ENCODE peak calls at places on chromosomes 12 and 14, in four cellular contexts. M is endothelial cell, H is WTC11, B is GM10248. W is an unnamed sample.

GRCh38 chr12:108642269-108642870 is 8.7 kb upstream of the SELPLG start:
- DNase-seq in M (no peak), H (no peak), B (no peak), W (no peak)

GRCh38 chr12:122874081-122874480 is 21.8 kb downstream of the VPS37B start:
- DNase-seq in M (no peak), H (no peak), B (no peak), W (no peak)

GRCh38 chr14:99537399-99537798 is 56.2 kb downstream of the CCNK start:
- DNase-seq in M (no peak), H (peak; percentile 37), B (no peak), W (no peak)

GRCh38 chr12:69922999-69923398 is 98.0 kb downstream of the MYRFL start:
- DNase-seq in M (no peak), H (no peak), B (no peak), W (no peak)

GRCh38 chr12:99413751-99414150 is 233.8 kb upstream of the GARIN6 start:
- DNase-seq in M (no peak), H (no peak), B (no peak), W (no peak)

GRCh38 chr12:34244608-34245007 is 222.3 kb downstream of the ALG10 start:
- DNase-seq in M (no peak), H (no peak), B (no peak), W (no peak)

GRCh38 chr14:71209888-71210287 is 302.6 kb downstream of the PCNX1 start:
- DNase-seq in M (no peak), H (no peak), B (no peak), W (no peak)

GRCh38 chr12:132946507-132946820 is 9.6 kb downstream of the ZNF605 start:
- DNase-seq in M (no peak), H (no peak), B (no peak), W (no peak)

GRCh38 chr14:58755026-58755929 is 117.5 kb downstream of the DACT1 start:
- DNase-seq in M (no peak), H (no peak), B (no peak), W (no peak)

GRCh38 chr14:94390372-94391086 is 2.1 kb upstream of the SERPINA1 start:
- DNase-seq in M (no peak), H (no peak), B (no peak), W (peak; percentile 15)
- TF ChIP-seq CTCF in M (no peak), H (no peak), B (no peak), W (no peak)

DNA sequence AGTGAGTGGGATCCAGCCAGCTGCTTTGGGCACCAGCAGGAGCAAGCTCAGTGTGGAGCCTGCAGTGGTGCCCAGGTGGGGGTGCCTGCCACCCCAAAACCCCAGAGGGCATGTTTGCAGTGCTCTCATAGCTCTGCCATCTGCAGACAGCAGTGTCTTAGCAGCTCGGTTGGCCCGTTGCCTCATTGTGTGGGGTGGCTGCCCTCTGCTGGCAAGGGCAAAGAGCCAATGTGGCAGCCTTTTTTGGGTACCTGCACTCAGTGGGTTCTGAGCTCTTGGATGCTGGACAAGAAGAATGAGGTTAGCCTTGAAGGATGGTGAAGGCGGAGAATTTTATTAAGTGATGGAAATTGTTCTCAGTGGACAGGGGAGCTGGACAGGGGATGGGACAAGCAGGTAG is 52.3 kb downstream of the NEUROD4 start:
- DNase-seq in M (peak; percentile 65), H (peak; percentile 80), B (peak; percentile 37), W (peak; percentile 43)
- TF ChIP-seq CTCF in M (peak; percentile 29), H (peak; percentile 33), B (peak; percentile 80), W (peak; percentile 86)

GRCh38 chr14:60515244-60515695 is 6.3 kb downstream of the SIX6 start:
- DNase-seq in M (peak; percentile 50), H (no peak), B (no peak), W (no peak)
- TF ChIP-seq CTCF in M (peak; percentile 18), H (peak; percentile 6), B (no peak), W (no peak)

GRCh38 chr12:1592444-1593231 is 1.7 kb downstream of the FBXL14 start:
- DNase-seq in M (peak; percentile 47), H (peak; percentile 57), B (peak; percentile 55), W (peak; percentile 62)
- TF ChIP-seq CTCF in M (no peak), H (no peak), B (no peak), W (no peak)

GRCh38 chr14:65170768-65171251 is 68.5 kb upstream of the MAX start:
- DNase-seq in M (peak; percentile 49), H (peak; percentile 65), B (no peak), W (peak; percentile 60)
- TF ChIP-seq CTCF in M (no peak), H (no peak), B (peak; percentile 56), W (peak; percentile 32)

GRCh38 chr14:64137657-64138290 is 156.4 kb downstream of the ESR2 start:
- DNase-seq in M (no peak), H (peak; percentile 24), B (no peak), W (peak; percentile 20)
- TF ChIP-seq CTCF in M (no peak), H (no peak), B (peak; percentile 15), W (no peak)

GRCh38 chr12:127690161-127690560 is 576.8 kb upstream of the TMEM132C start:
- DNase-seq in M (no peak), H (no peak), B (no peak), W (no peak)
- TF ChIP-seq CTCF in M (no peak), H (no peak), B (no peak), W (no peak)

DNA sequence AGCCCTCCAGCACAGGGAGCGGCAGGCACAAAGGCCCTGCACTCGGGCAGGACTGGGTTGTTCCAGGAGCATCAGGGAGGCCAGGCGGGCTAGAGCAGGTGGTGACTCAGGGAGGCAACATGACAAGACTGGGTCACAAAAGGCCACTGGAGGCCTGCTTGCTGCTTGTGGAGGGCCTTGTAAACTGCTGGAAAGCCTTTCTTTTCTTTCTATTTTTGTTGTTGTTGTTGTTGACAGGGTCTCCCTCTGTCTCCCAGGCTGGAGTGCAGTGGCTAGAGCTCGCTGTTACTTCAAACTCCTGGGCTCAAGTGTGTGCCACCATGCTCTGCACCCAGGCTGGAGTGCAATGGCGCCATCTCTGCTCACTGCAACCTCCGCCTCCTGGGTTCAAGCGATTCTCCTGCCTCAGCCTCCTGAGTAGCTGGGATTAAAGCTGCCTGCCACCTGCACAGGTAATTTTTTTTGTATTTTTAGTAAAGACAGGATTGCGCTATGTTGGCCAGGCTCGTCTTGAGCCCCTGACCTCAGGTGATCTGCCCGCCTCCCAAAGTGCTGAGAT is 11.8 kb upstream of the RCOR1 start:
- DNase-seq in M (no peak), H (no peak), B (no peak), W (no peak)
- TF ChIP-seq CTCF in M (no peak), H (no peak), B (no peak), W (no peak)

GRCh38 chr14:61476105-61476736 is 154.8 kb downstream of the PRKCH start:
- DNase-seq in M (no peak), H (no peak), B (no peak), W (no peak)

GRCh38 chr14:61479746-61480502 is 158.5 kb downstream of the PRKCH start:
- DNase-seq in M (no peak), H (no peak), B (no peak), W (no peak)

GRCh38 chr14:61478971-61479473 is 157.6 kb downstream of the PRKCH start:
- DNase-seq in M (no peak), H (no peak), B (no peak), W (peak; percentile 45)

GRCh38 chr14:61476737-61477410 is 155.5 kb downstream of the PRKCH start:
- DNase-seq in M (no peak), H (no peak), B (no peak), W (peak; percentile 36)

GRCh38 chr14:61477845-61478438 is 156.6 kb downstream of the PRKCH start:
- DNase-seq in M (no peak), H (no peak), B (no peak), W (no peak)
- TF ChIP-seq CTCF in M (no peak), H (no peak), B (no peak), W (no peak)

GRCh38 chr12:49301759-49302158 is 6.8 kb downstream of the PRPH start:
- DNase-seq in M (no peak), H (no peak), B (peak; percentile 22), W (no peak)

GRCh38 chr12:49309361-49309760 is 13.7 kb upstream of the TROAP start:
- DNase-seq in M (no peak), H (no peak), B (no peak), W (no peak)

GRCh38 chr12:49304161-49304560 is 9.2 kb downstream of the PRPH start:
- DNase-seq in M (no peak), H (no peak), B (no peak), W (no peak)

DNA sequence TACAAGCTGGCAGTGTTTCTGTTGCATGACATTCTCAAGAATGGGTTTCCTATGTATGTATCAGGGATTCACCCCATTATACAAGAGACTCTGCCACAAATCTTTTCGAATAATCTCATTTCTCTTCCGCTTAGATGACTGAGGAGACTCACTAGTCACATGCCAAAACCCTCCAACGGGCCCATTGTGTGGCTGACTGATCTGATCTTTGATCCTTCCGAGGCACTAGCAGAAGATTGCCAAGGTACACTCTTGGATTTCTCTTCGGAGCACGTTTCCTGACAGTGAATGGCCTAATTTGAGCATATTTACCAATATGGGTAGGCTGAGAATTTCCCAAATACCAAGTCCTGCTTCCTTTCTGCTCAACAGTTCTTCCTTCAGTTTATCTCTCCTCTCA is 10.8 kb downstream of the PRPH start:
- DNase-seq in M (no peak), H (no peak), B (no peak), W (no peak)
- TF ChIP-seq CTCF in M (no peak), H (no peak), B (no peak), W (no peak)